ENCODE peak calls at places on chromosome 21, in six cellular contexts. F is heart right ventricle, L is DMS 273 treated with DMSO at 0.1 percent for 48 hours, D is HFFc6, N is Calu3, T is posterior cingulate gyrus. G is an unnamed sample.

GRCh38 chr21:21807598-21807903 is 809.3 kb downstream of the NCAM2 start:
- DNase-seq in F (no peak), L (no peak), D (no peak), N (no peak), T (no peak), G (no peak)

GRCh38 chr21:39932335-39932734 is 65.1 kb downstream of the PCP4 start:
- DNase-seq in F (no peak), L (no peak), D (no peak), N (no peak), T (no peak), G (no peak)

GRCh38 chr21:36162631-36163030 is 6.0 kb downstream of the DOP1B start:
- DNase-seq in F (no peak), L (no peak), D (no peak), N (no peak), T (no peak), G (no peak)

GRCh38 chr21:20996421-20997307 is 1.5 kb upstream of the NCAM2 start:
- DNase-seq in F (no peak), L (no peak), D (no peak), N (no peak), T (no peak), G (no peak)

GRCh38 chr21:46425566-46425965 is 33.1 kb upstream of the DIP2A start:
- DNase-seq in F (no peak), L (no peak), D (no peak), N (no peak), T (no peak), G (peak)

GRCh38 chr21:29973258-29973657 is 33.5 kb upstream of the GRIK1 start:
- DNase-seq in F (no peak), L (no peak), D (no peak), N (no peak), T (no peak), G (no peak)

GRCh38 chr21:45048968-45049367 is 25.4 kb upstream of the ADARB1 start:
- DNase-seq in F (no peak), L (no peak), D (no peak), N (no peak), T (no peak), G (no peak)

GRCh38 chr21:36917487-36918158 is 48.8 kb downstream of the HLCS start:
- DNase-seq in F (peak), L (no peak), D (no peak), N (peak), T (peak), G (no peak)

GRCh38 chr21:23384679-23385078 is 2222.6 kb downstream of the MRPL39 start:
- DNase-seq in F (no peak), L (no peak), D (no peak), N (no peak), T (no peak), G (no peak)

GRCh38 chr21:41477641-41478318 is 30.2 kb downstream of the TMPRSS2 start:
- DNase-seq in F (no peak), L (no peak), D (no peak), N (no peak), T (peak), G (no peak)

GRCh38 chr21:31267644-31268043 is 76.4 kb downstream of the TIAM1 start:
- DNase-seq in F (no peak), L (no peak), D (no peak), N (no peak), T (no peak), G (no peak)

GRCh38 chr21:41507521-41508414 is at the start of gene TMPRSS2:
- DNase-seq in F (no peak), L (no peak), D (no peak), N (peak), T (no peak), G (no peak)

GRCh38 chr21:39375446-39375845 is 26.6 kb upstream of the HMGN1 start:
- DNase-seq in F (no peak), L (no peak), D (no peak), N (no peak), T (no peak), G (no peak)

GRCh38 chr21:28277324-28277723 is 715.4 kb downstream of the LTN1 start:
- DNase-seq in F (no peak), L (no peak), D (no peak), N (no peak), T (no peak), G (no peak)

GRCh38 chr21:35476616-35477395 is 427.7 kb upstream of the RUNX1 start:
- DNase-seq in F (no peak), L (no peak), D (peak), N (no peak), T (no peak), G (no peak)

GRCh38 chr21:39344848-39345247 is 4.0 kb downstream of the HMGN1 start:
- DNase-seq in F (no peak), L (no peak), D (no peak), N (no peak), T (no peak), G (no peak)

GRCh38 chr21:15706686-15707085 is 23.1 kb upstream of the USP25 start:
- DNase-seq in F (peak), L (no peak), D (peak), N (peak), T (no peak), G (no peak)

GRCh38 chr21:38140192-38140905 is 116.4 kb upstream of the KCNJ15 start:
- DNase-seq in F (peak), L (peak), D (peak), N (no peak), T (no peak), G (no peak)

GRCh38 chr21:36155603-36156338 is 853 bp upstream of the DOP1B start:
- DNase-seq in F (no peak), L (no peak), D (no peak), N (peak), T (no peak), G (no peak)

GRCh38 chr21:44253832-44254700 is 7.6 kb downstream of the DNMT3L start:
- DNase-seq in F (peak), L (no peak), D (no peak), N (no peak), T (no peak), G (no peak)

GRCh38 chr21:16402752-16403151 is 673.0 kb downstream of the USP25 start:
- DNase-seq in F (no peak), L (peak), D (no peak), N (no peak), T (no peak), G (no peak)

GRCh38 chr21:26067836-26068401 is 102.7 kb downstream of the APP start:
- DNase-seq in F (no peak), L (no peak), D (no peak), N (no peak), T (no peak), G (no peak)

GRCh38 chr21:44012474-44013379 is 618 bp downstream of the TRAPPC10 start:
- DNase-seq in F (peak), L (peak), D (no peak), N (peak), T (peak), G (peak)

GRCh38 chr21:30415993-30416392 is 9.7 kb downstream of the KRTAP13-3 start:
- DNase-seq in F (no peak), L (no peak), D (no peak), N (no peak), T (no peak), G (no peak)

GRCh38 chr21:38333290-38334272 is 76.8 kb downstream of the KCNJ15 start:
- DNase-seq in F (no peak), L (no peak), D (no peak), N (no peak), T (no peak), G (no peak)

GRCh38 chr21:44836666-44837471 is 19.0 kb upstream of the SUMO3 start:
- DNase-seq in F (peak), L (peak), D (peak), N (peak), T (no peak), G (no peak)

GRCh38 chr21:44574457-44575306 is 1.2 kb downstream of the KRTAP10-4 start:
- DNase-seq in F (no peak), L (no peak), D (no peak), N (peak), T (no peak), G (no peak)

GRCh38 chr21:45266518-45267389 is 20.9 kb downstream of the POFUT2 start:
- DNase-seq in F (no peak), L (no peak), D (no peak), N (no peak), T (no peak), G (peak)

GRCh38 chr21:31556662-31557061 is 102.8 kb upstream of the SOD1 start:
- DNase-seq in F (no peak), L (no peak), D (no peak), N (no peak), T (no peak), G (no peak)

GRCh38 chr21:33947451-33948095 is 32.0 kb upstream of the ATP5PO start:
- DNase-seq in F (peak), L (peak), D (peak), N (peak), T (peak), G (peak)

GRCh38 chr21:43971201-43971991 is 40.7 kb upstream of the TRAPPC10 start:
- DNase-seq in F (peak), L (no peak), D (no peak), N (no peak), T (peak), G (no peak)

GRCh38 chr21:15754640-15755039 is 24.9 kb downstream of the USP25 start:
- DNase-seq in F (no peak), L (no peak), D (peak), N (no peak), T (no peak), G (no peak)

GRCh38 chr21:34579411-34579810 is 35.5 kb downstream of the RCAN1 start:
- DNase-seq in F (no peak), L (no peak), D (peak), N (no peak), T (no peak), G (no peak)

GRCh38 chr21:30986966-30987365 is 51.3 kb downstream of the KRTAP19-8 start:
- DNase-seq in F (peak), L (no peak), D (no peak), N (no peak), T (no peak), G (no peak)

GRCh38 chr21:34576043-34576466 is 38.9 kb downstream of the RCAN1 start:
- DNase-seq in F (peak), L (no peak), D (peak), N (no peak), T (no peak), G (no peak)

GRCh38 chr21:29075706-29076447 is 2.4 kb upstream of the CCT8 start:
- DNase-seq in F (no peak), L (no peak), D (peak), N (no peak), T (no peak), G (no peak)

GRCh38 chr21:35475768-35476167 is 426.7 kb upstream of the RUNX1 start:
- DNase-seq in F (no peak), L (no peak), D (no peak), N (no peak), T (no peak), G (no peak)

GRCh38 chr21:39136711-39137110 is 46.5 kb downstream of the PSMG1 start:
- DNase-seq in F (no peak), L (no peak), D (peak), N (no peak), T (no peak), G (no peak)

GRCh38 chr21:29343517-29343916 is 44.8 kb downstream of the BACH1 start:
- DNase-seq in F (no peak), L (no peak), D (peak), N (no peak), T (no peak), G (no peak)

G was measured in T-cell.